ENCODE peak calls at places on chromosomes 13 and 19, in nine cellular contexts. G, K, H, W, O, V, D, I and J are unnamed samples.

GRCh38 chr13:42720116-42720857 is 61.1 kb upstream of the FAM216B start:
- DNase-seq in G (no peak), K (no peak), H (peak), W (no peak), O (no peak), V (peak), D (no peak), I (peak), J (peak)

GRCh38 chr19:15466851-15467733 is 2.7 kb upstream of the RASAL3 start:
- DNase-seq in G (peak), K (no peak), H (peak), W (no peak), O (peak), V (no peak), D (no peak), I (no peak), J (no peak)

GRCh38 chr19:47247308-47247990 is 8.9 kb upstream of the CCDC9 start:
- DNase-seq in G (peak), K (peak), H (peak), W (peak), O (peak), V (peak), D (peak), I (no peak), J (no peak)

GRCh38 chr19:36051236-36051635 is 2.8 kb downstream of the THAP8 start:
- DNase-seq in G (no peak), K (no peak), H (no peak), W (peak), O (no peak), V (no peak), D (no peak), I (no peak), J (no peak)

GRCh38 chr13:107202371-107203023 is 634.6 kb upstream of the ARGLU1 start:
- DNase-seq in G (no peak), K (no peak), H (no peak), W (no peak), O (no peak), V (no peak), D (no peak), I (no peak), J (no peak)

GRCh38 chr19:7641288-7642276 is 4.7 kb downstream of the STXBP2 start:
- DNase-seq in G (no peak), K (no peak), H (no peak), W (peak), O (no peak), V (no peak), D (no peak), I (no peak), J (no peak)

GRCh38 chr13:99144306-99144705 is 56.3 kb upstream of the UBAC2 start:
- DNase-seq in G (no peak), K (no peak), H (peak), W (no peak), O (no peak), V (no peak), D (peak), I (no peak), J (no peak)

GRCh38 chr13:21531475-21531874 is 72.4 kb upstream of the ZDHHC20 start:
- DNase-seq in G (no peak), K (no peak), H (no peak), W (no peak), O (no peak), V (no peak), D (no peak), I (no peak), J (no peak)

GRCh38 chr13:110985570-110985969 is 70.7 kb upstream of the ANKRD10 start:
- DNase-seq in G (no peak), K (no peak), H (no peak), W (no peak), O (no peak), V (no peak), D (no peak), I (no peak), J (no peak)

GRCh38 chr19:16084067-16084685 is 7.9 kb downstream of the TPM4 start:
- DNase-seq in G (no peak), K (no peak), H (no peak), W (no peak), O (no peak), V (no peak), D (no peak), I (no peak), J (no peak)

GRCh38 chr19:33440682-33441081 is 67.2 kb downstream of the CEBPG start:
- DNase-seq in G (no peak), K (no peak), H (no peak), W (no peak), O (no peak), V (no peak), D (no peak), I (no peak), J (no peak)

GRCh38 chr13:50693755-50694154 is 149.7 kb downstream of the DLEU7 start:
- DNase-seq in G (no peak), K (no peak), H (no peak), W (peak), O (no peak), V (peak), D (no peak), I (no peak), J (no peak)

GRCh38 chr19:3785938-3786824 is at the start of gene MATK:
- DNase-seq in G (no peak), K (no peak), H (no peak), W (peak), O (peak), V (no peak), D (peak), I (no peak), J (no peak)

GRCh38 chr13:71290963-71291937 is 575.8 kb downstream of the DACH1 start:
- DNase-seq in G (peak), K (no peak), H (peak), W (no peak), O (peak), V (peak), D (peak), I (no peak), J (peak)

GRCh38 chr13:95185851-95186250 is 115.4 kb downstream of the ABCC4 start:
- DNase-seq in G (peak), K (no peak), H (peak), W (no peak), O (peak), V (no peak), D (peak), I (no peak), J (no peak)